ENCODE peak calls at places on chromosomes 7 and 10, in ten cellular contexts. One of them, this sample, is unnamed.

GRCh38 chr10:121974535-121975294 is at the start of gene NSMCE4A:
- DNase-seq in SK-N-SH: peak; percentile 95
- DNase-seq in GM12878: peak; percentile 5
- DNase-seq in prostate gland: peak; percentile 70
- DNase-seq in breast epithelium: peak; percentile 78
- DNase-seq in suprapubic skin: peak; percentile 87
- DNase-seq in HepG2: peak; percentile 60
- DNase-seq in K562: peak; percentile 65
- DNase-seq in SK-N-MC: no peak
- DNase-seq in spleen: peak; percentile 95
- DNase-seq in this sample: peak; percentile 82

GRCh38 chr10:52447931-52448353 is 133.9 kb downstream of the DKK1 start:
- DNase-seq in SK-N-SH: no peak
- DNase-seq in GM12878: no peak
- DNase-seq in prostate gland: no peak
- DNase-seq in breast epithelium: no peak
- DNase-seq in suprapubic skin: no peak
- DNase-seq in HepG2: no peak
- DNase-seq in K562: no peak
- DNase-seq in SK-N-MC: no peak
- DNase-seq in spleen: no peak
- DNase-seq in this sample: no peak

GRCh38 chr7:30389793-30390192 is 88.8 kb downstream of the NOD1 start:
- DNase-seq in SK-N-SH: no peak
- DNase-seq in GM12878: no peak
- DNase-seq in prostate gland: no peak
- DNase-seq in breast epithelium: no peak
- DNase-seq in suprapubic skin: no peak
- DNase-seq in HepG2: no peak
- DNase-seq in K562: no peak
- DNase-seq in SK-N-MC: no peak
- DNase-seq in spleen: no peak
- DNase-seq in this sample: no peak

GRCh38 chr7:148161771-148162170 is 428.8 kb upstream of the C7orf33 start:
- DNase-seq in SK-N-SH: no peak
- DNase-seq in GM12878: no peak
- DNase-seq in prostate gland: no peak
- DNase-seq in breast epithelium: no peak
- DNase-seq in suprapubic skin: no peak
- DNase-seq in HepG2: no peak
- DNase-seq in K562: no peak
- DNase-seq in SK-N-MC: no peak
- DNase-seq in spleen: no peak
- DNase-seq in this sample: no peak

GRCh38 chr7:117127585-117128168 is 174.4 kb downstream of the ST7 start:
- DNase-seq in SK-N-SH: no peak
- DNase-seq in GM12878: peak; percentile 23
- DNase-seq in prostate gland: peak; percentile 47
- DNase-seq in breast epithelium: no peak
- DNase-seq in suprapubic skin: no peak
- DNase-seq in HepG2: peak; percentile 55
- DNase-seq in K562: peak; percentile 51
- DNase-seq in SK-N-MC: peak; percentile 53
- DNase-seq in spleen: no peak
- DNase-seq in this sample: peak; percentile 49

GRCh38 chr7:10225265-10225664 is 748.4 kb upstream of the PHF14 start:
- DNase-seq in SK-N-SH: no peak
- DNase-seq in GM12878: no peak
- DNase-seq in prostate gland: no peak
- DNase-seq in breast epithelium: no peak
- DNase-seq in suprapubic skin: no peak
- DNase-seq in HepG2: no peak
- DNase-seq in K562: no peak
- DNase-seq in SK-N-MC: no peak
- DNase-seq in spleen: no peak
- DNase-seq in this sample: no peak

GRCh38 chr10:47190301-47190700 is 109.7 kb upstream of the GDF10 start:
- DNase-seq in SK-N-SH: no peak
- DNase-seq in GM12878: no peak
- DNase-seq in prostate gland: no peak
- DNase-seq in breast epithelium: no peak
- DNase-seq in suprapubic skin: no peak
- DNase-seq in HepG2: no peak
- DNase-seq in K562: no peak
- DNase-seq in SK-N-MC: no peak
- DNase-seq in spleen: no peak
- DNase-seq in this sample: no peak

GRCh38 chr10:93383562-93383981 is 98.6 kb downstream of the MYOF start:
- DNase-seq in SK-N-SH: no peak
- DNase-seq in GM12878: no peak
- DNase-seq in prostate gland: no peak
- DNase-seq in breast epithelium: no peak
- DNase-seq in suprapubic skin: no peak
- DNase-seq in HepG2: no peak
- DNase-seq in K562: no peak
- DNase-seq in SK-N-MC: no peak
- DNase-seq in spleen: no peak
- DNase-seq in this sample: no peak

GRCh38 chr7:100692578-100692961 is 1.5 kb downstream of the GIGYF1 start:
- DNase-seq in SK-N-SH: no peak
- DNase-seq in GM12878: no peak
- DNase-seq in prostate gland: no peak
- DNase-seq in breast epithelium: no peak
- DNase-seq in suprapubic skin: no peak
- DNase-seq in HepG2: no peak
- DNase-seq in K562: peak; percentile 23
- DNase-seq in SK-N-MC: no peak
- DNase-seq in spleen: no peak
- DNase-seq in this sample: no peak

GRCh38 chr10:93703841-93704240 is 1.4 kb upstream of the FRA10AC1 start:
- DNase-seq in SK-N-SH: no peak
- DNase-seq in GM12878: no peak
- DNase-seq in prostate gland: no peak
- DNase-seq in breast epithelium: no peak
- DNase-seq in suprapubic skin: no peak
- DNase-seq in HepG2: no peak
- DNase-seq in K562: no peak
- DNase-seq in SK-N-MC: no peak
- DNase-seq in spleen: no peak
- DNase-seq in this sample: no peak

GRCh38 chr7:121473645-121474300 is 77.7 kb upstream of the FAM3C start:
- DNase-seq in SK-N-SH: no peak
- DNase-seq in GM12878: no peak
- DNase-seq in prostate gland: no peak
- DNase-seq in breast epithelium: no peak
- DNase-seq in suprapubic skin: no peak
- DNase-seq in HepG2: no peak
- DNase-seq in K562: no peak
- DNase-seq in SK-N-MC: no peak
- DNase-seq in spleen: no peak
- DNase-seq in this sample: peak; percentile 24

GRCh38 chr10:72334196-72334831 is 20.4 kb downstream of the DNAJB12 start:
- DNase-seq in SK-N-SH: peak; percentile 77
- DNase-seq in GM12878: no peak
- DNase-seq in prostate gland: no peak
- DNase-seq in breast epithelium: no peak
- DNase-seq in suprapubic skin: no peak
- DNase-seq in HepG2: no peak
- DNase-seq in K562: no peak
- DNase-seq in SK-N-MC: no peak
- DNase-seq in spleen: peak; percentile 80
- DNase-seq in this sample: no peak

GRCh38 chr7:121334875-121335648 is 6.3 kb downstream of the WNT16 start:
- DNase-seq in SK-N-SH: no peak
- DNase-seq in GM12878: no peak
- DNase-seq in prostate gland: no peak
- DNase-seq in breast epithelium: no peak
- DNase-seq in suprapubic skin: no peak
- DNase-seq in HepG2: no peak
- DNase-seq in K562: no peak
- DNase-seq in SK-N-MC: no peak
- DNase-seq in spleen: no peak
- DNase-seq in this sample: no peak

GRCh38 chr10:68550747-68551411 is 9.3 kb upstream of the TET1 start:
- DNase-seq in SK-N-SH: peak; percentile 71
- DNase-seq in GM12878: no peak
- DNase-seq in prostate gland: peak; percentile 38
- DNase-seq in breast epithelium: no peak
- DNase-seq in suprapubic skin: no peak
- DNase-seq in HepG2: peak; percentile 60
- DNase-seq in K562: peak; percentile 72
- DNase-seq in SK-N-MC: peak; percentile 28
- DNase-seq in spleen: no peak
- DNase-seq in this sample: peak; percentile 60

DNA sequence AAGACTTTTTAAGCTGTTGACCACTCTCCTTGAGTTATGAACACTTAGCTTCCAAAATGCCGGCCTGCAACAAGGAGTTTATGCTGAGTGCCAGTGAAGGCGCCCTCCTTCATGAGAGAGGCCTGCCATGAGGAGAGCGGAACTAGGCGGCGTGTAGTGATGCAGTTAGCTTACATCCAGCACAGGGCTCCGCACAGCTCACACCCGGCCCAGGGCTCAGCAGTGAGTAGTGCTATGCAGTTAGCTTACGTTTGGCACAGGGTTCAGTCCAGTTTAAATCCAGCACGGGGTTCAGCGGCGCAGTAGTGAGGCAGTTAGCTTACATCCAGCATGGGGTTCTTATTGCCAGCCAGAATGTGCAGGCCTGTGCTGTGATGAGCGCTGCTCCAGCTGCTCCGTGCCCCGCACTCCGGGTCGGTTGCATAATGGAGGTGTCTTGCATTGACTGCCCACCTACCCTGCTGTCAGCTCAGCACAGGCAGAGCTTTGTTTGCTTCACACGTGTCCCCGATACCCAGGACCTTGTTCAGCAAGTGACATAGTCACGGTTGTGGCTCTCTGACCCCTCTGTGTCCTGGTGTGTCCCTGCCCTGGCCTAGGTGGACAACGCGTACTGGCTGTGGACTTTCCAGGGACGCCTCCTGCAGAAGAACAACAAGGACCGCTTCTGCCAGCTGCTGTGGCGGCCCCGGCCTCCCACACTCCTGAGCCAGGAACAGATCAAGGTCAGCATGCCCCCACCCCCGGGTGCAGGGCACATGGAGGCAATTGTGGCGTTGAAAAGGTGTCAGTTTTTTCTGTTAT is 21.9 kb downstream of the EIF3B start:
- DNase-seq in SK-N-SH: no peak
- DNase-seq in GM12878: no peak
- DNase-seq in prostate gland: no peak
- DNase-seq in breast epithelium: no peak
- DNase-seq in suprapubic skin: no peak
- DNase-seq in HepG2: no peak
- DNase-seq in K562: no peak
- DNase-seq in SK-N-MC: no peak
- DNase-seq in spleen: no peak
- DNase-seq in this sample: no peak
- TF ChIP-seq POLR2AphosphoS5 in SK-N-SH: no peak
- TF ChIP-seq POLR2AphosphoS5 in GM12878: peak; percentile 72
- TF ChIP-seq POLR2AphosphoS5 in prostate gland: no peak
- TF ChIP-seq POLR2AphosphoS5 in breast epithelium: no peak
- TF ChIP-seq POLR2AphosphoS5 in suprapubic skin: no peak
- TF ChIP-seq POLR2AphosphoS5 in HepG2: no peak
- TF ChIP-seq POLR2AphosphoS5 in K562: no peak
- TF ChIP-seq POLR2AphosphoS5 in SK-N-MC: no peak
- TF ChIP-seq POLR2AphosphoS5 in spleen: no peak
- TF ChIP-seq POLR2AphosphoS5 in this sample: no peak

DNA sequence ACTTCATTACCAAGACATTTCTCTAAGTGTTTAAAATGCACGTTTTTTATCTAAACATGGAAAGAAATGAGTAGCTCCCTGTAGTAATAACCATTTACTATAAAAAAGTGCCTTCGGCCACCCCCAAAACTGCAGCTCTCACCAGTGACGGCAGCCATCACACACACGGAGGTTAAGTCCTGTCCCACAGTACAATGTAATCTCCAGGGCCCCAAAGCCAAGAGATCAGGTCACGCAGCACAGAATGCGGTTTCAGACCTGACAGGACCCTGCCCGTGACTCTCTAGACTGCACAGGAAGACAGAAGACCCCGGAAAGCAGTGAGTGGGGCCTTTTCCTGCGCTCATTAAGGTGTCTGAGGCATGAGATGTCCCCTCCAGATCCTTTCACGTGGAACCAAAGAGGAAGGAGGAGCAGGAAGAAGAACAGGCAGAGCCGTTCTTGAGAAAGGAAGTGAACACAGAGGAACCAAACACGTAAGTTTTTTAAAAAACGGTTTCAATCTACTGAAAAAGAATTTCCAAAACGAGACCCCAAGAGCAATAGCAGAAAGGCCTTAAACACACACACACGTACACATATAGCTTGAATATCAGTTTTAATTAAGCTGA is 125.7 kb downstream of the ZMYND11 start:
- DNase-seq in SK-N-SH: no peak
- DNase-seq in GM12878: no peak
- DNase-seq in prostate gland: no peak
- DNase-seq in breast epithelium: no peak
- DNase-seq in suprapubic skin: no peak
- DNase-seq in HepG2: no peak
- DNase-seq in K562: no peak
- DNase-seq in SK-N-MC: no peak
- DNase-seq in spleen: no peak
- DNase-seq in this sample: no peak
- H3K27ac ChIP-seq in SK-N-SH: no peak overlapping the region
- H3K27ac ChIP-seq in GM12878: no peak overlapping the region
- H3K27ac ChIP-seq in prostate gland: no peak overlapping the region
- H3K27ac ChIP-seq in breast epithelium: no peak overlapping the region
- H3K27ac ChIP-seq in suprapubic skin: no peak overlapping the region
- H3K27ac ChIP-seq in HepG2: no peak overlapping the region
- H3K27ac ChIP-seq in K562: no peak overlapping the region
- H3K27ac ChIP-seq in SK-N-MC: no peak overlapping the region
- H3K27ac ChIP-seq in spleen: peak overlapping the region; percentile 59
- H3K27ac ChIP-seq in this sample: no peak overlapping the region

GRCh38 chr7:35971133-35971995 is 170.5 kb downstream of the SEPTIN7 start:
- DNase-seq in SK-N-SH: peak; percentile 36
- DNase-seq in GM12878: no peak
- DNase-seq in prostate gland: no peak
- DNase-seq in breast epithelium: no peak
- DNase-seq in suprapubic skin: no peak
- DNase-seq in HepG2: no peak
- DNase-seq in K562: no peak
- DNase-seq in SK-N-MC: no peak
- DNase-seq in spleen: peak; percentile 80
- DNase-seq in this sample: no peak
- H3K4me3 ChIP-seq in SK-N-SH: no peak overlapping the region
- H3K4me3 ChIP-seq in GM12878: no peak overlapping the region
- H3K4me3 ChIP-seq in prostate gland: no peak overlapping the region
- H3K4me3 ChIP-seq in breast epithelium: peak overlapping the region; percentile 51
- H3K4me3 ChIP-seq in suprapubic skin: peak overlapping the region; percentile 42
- H3K4me3 ChIP-seq in HepG2: no peak overlapping the region
- H3K4me3 ChIP-seq in K562: no peak overlapping the region
- H3K4me3 ChIP-seq in SK-N-MC: no peak overlapping the region
- H3K4me3 ChIP-seq in spleen: peak overlapping the region; percentile 58
- H3K4me3 ChIP-seq in this sample: no peak overlapping the region

DNA sequence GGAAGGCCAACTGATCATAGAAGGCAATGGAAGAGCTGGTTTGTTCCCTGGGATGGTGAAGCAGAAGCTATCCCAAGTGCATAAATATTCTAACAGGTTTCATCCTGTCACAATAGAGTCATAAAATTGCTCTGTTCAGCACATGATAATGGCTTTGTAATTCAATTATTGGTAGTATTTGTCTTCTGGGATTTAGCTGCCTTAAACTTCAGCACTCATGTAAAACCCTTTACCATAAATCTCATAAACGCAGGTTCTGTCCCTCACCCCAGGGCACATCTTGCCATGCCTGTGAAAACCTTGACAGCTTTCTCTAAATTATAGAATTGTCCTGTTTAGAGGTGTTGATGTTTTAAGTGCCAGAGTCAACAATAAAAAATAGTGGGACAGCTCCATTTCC is 417.6 kb downstream of the SORCS1 start:
- DNase-seq in SK-N-SH: no peak
- DNase-seq in GM12878: no peak
- DNase-seq in prostate gland: no peak
- DNase-seq in breast epithelium: no peak
- DNase-seq in suprapubic skin: no peak
- DNase-seq in HepG2: no peak
- DNase-seq in K562: no peak
- DNase-seq in SK-N-MC: no peak
- DNase-seq in spleen: no peak
- DNase-seq in this sample: no peak
- TF ChIP-seq POLR2AphosphoS5 in SK-N-SH: no peak
- TF ChIP-seq POLR2AphosphoS5 in GM12878: no peak
- TF ChIP-seq POLR2AphosphoS5 in prostate gland: no peak
- TF ChIP-seq POLR2AphosphoS5 in breast epithelium: no peak
- TF ChIP-seq POLR2AphosphoS5 in suprapubic skin: no peak
- TF ChIP-seq POLR2AphosphoS5 in HepG2: no peak
- TF ChIP-seq POLR2AphosphoS5 in K562: no peak
- TF ChIP-seq POLR2AphosphoS5 in SK-N-MC: no peak
- TF ChIP-seq POLR2AphosphoS5 in spleen: no peak
- TF ChIP-seq POLR2AphosphoS5 in this sample: no peak